ENCODE peak calls at places on chromosomes 5 and 9, in eight cellular contexts. One of them, this sample, is unnamed.

GRCh38 chr5:178207183-178207916 is 3.0 kb downstream of the HNRNPAB start:
- DNase-seq in astrocyte of the spinal cord: peak
- DNase-seq in CD4-positive, CD25-positive, alpha-beta regulatory T cell: no peak
- DNase-seq in iris pigment epithelial cell: peak
- DNase-seq in stromal cell of bone marrow: no peak
- DNase-seq in NCI-H2107: no peak
- DNase-seq in stomach: peak
- DNase-seq in germinal center: no peak
- DNase-seq in this sample: no peak

GRCh38 chr5:138696501-138696900 is 56.7 kb upstream of the CTNNA1 start:
- DNase-seq in astrocyte of the spinal cord: peak
- DNase-seq in CD4-positive, CD25-positive, alpha-beta regulatory T cell: no peak
- DNase-seq in iris pigment epithelial cell: peak
- DNase-seq in stromal cell of bone marrow: no peak
- DNase-seq in NCI-H2107: no peak
- DNase-seq in stomach: no peak
- DNase-seq in germinal center: no peak
- DNase-seq in this sample: no peak

GRCh38 chr9:100216178-100216787 is 117.2 kb downstream of the INVS start:
- DNase-seq in astrocyte of the spinal cord: peak
- DNase-seq in CD4-positive, CD25-positive, alpha-beta regulatory T cell: peak
- DNase-seq in iris pigment epithelial cell: peak
- DNase-seq in stromal cell of bone marrow: peak
- DNase-seq in NCI-H2107: no peak
- DNase-seq in stomach: peak
- DNase-seq in germinal center: peak
- DNase-seq in this sample: peak

GRCh38 chr9:108207611-108208051 is 648.2 kb downstream of the ACTL7B start:
- DNase-seq in astrocyte of the spinal cord: peak
- DNase-seq in CD4-positive, CD25-positive, alpha-beta regulatory T cell: no peak
- DNase-seq in iris pigment epithelial cell: no peak
- DNase-seq in stromal cell of bone marrow: no peak
- DNase-seq in NCI-H2107: no peak
- DNase-seq in stomach: no peak
- DNase-seq in germinal center: no peak
- DNase-seq in this sample: no peak

GRCh38 chr5:180395540-180396274 is 42.6 kb upstream of the GFPT2 start:
- DNase-seq in astrocyte of the spinal cord: no peak
- DNase-seq in CD4-positive, CD25-positive, alpha-beta regulatory T cell: no peak
- DNase-seq in iris pigment epithelial cell: no peak
- DNase-seq in stromal cell of bone marrow: no peak
- DNase-seq in NCI-H2107: no peak
- DNase-seq in stomach: no peak
- DNase-seq in germinal center: no peak
- DNase-seq in this sample: no peak

GRCh38 chr5:139743001-139743771 is 52.4 kb upstream of the PSD2 start:
- DNase-seq in astrocyte of the spinal cord: no peak
- DNase-seq in CD4-positive, CD25-positive, alpha-beta regulatory T cell: no peak
- DNase-seq in iris pigment epithelial cell: no peak
- DNase-seq in stromal cell of bone marrow: no peak
- DNase-seq in NCI-H2107: no peak
- DNase-seq in stomach: no peak
- DNase-seq in germinal center: no peak
- DNase-seq in this sample: no peak

GRCh38 chr9:13993482-13994267 is 320.3 kb downstream of the NFIB start:
- DNase-seq in astrocyte of the spinal cord: no peak
- DNase-seq in CD4-positive, CD25-positive, alpha-beta regulatory T cell: no peak
- DNase-seq in iris pigment epithelial cell: peak
- DNase-seq in stromal cell of bone marrow: no peak
- DNase-seq in NCI-H2107: no peak
- DNase-seq in stomach: no peak
- DNase-seq in germinal center: no peak
- DNase-seq in this sample: no peak

GRCh38 chr9:33734911-33735310 is 60.5 kb upstream of the PRSS3 start:
- DNase-seq in astrocyte of the spinal cord: no peak
- DNase-seq in CD4-positive, CD25-positive, alpha-beta regulatory T cell: no peak
- DNase-seq in iris pigment epithelial cell: no peak
- DNase-seq in stromal cell of bone marrow: no peak
- DNase-seq in NCI-H2107: no peak
- DNase-seq in stomach: no peak
- DNase-seq in germinal center: no peak
- DNase-seq in this sample: no peak

GRCh38 chr5:1173485-1174070 is 27.8 kb upstream of the SLC6A19 start:
- DNase-seq in astrocyte of the spinal cord: no peak
- DNase-seq in CD4-positive, CD25-positive, alpha-beta regulatory T cell: no peak
- DNase-seq in iris pigment epithelial cell: no peak
- DNase-seq in stromal cell of bone marrow: no peak
- DNase-seq in NCI-H2107: no peak
- DNase-seq in stomach: no peak
- DNase-seq in germinal center: no peak
- DNase-seq in this sample: no peak

GRCh38 chr5:26003966-26004365 is 1034.4 kb downstream of the CDH9 start:
- DNase-seq in astrocyte of the spinal cord: no peak
- DNase-seq in CD4-positive, CD25-positive, alpha-beta regulatory T cell: no peak
- DNase-seq in iris pigment epithelial cell: no peak
- DNase-seq in stromal cell of bone marrow: no peak
- DNase-seq in NCI-H2107: no peak
- DNase-seq in stomach: no peak
- DNase-seq in germinal center: no peak
- DNase-seq in this sample: no peak

GRCh38 chr9:22528485-22528884 is 81.9 kb downstream of the DMRTA1 start:
- DNase-seq in astrocyte of the spinal cord: peak
- DNase-seq in CD4-positive, CD25-positive, alpha-beta regulatory T cell: no peak
- DNase-seq in iris pigment epithelial cell: peak
- DNase-seq in stromal cell of bone marrow: peak
- DNase-seq in NCI-H2107: no peak
- DNase-seq in stomach: no peak
- DNase-seq in germinal center: no peak
- DNase-seq in this sample: no peak

GRCh38 chr5:757931-758697 is 26.4 kb downstream of the ZDHHC11B start:
- DNase-seq in astrocyte of the spinal cord: no peak
- DNase-seq in CD4-positive, CD25-positive, alpha-beta regulatory T cell: no peak
- DNase-seq in iris pigment epithelial cell: no peak
- DNase-seq in stromal cell of bone marrow: no peak
- DNase-seq in NCI-H2107: no peak
- DNase-seq in stomach: peak
- DNase-seq in germinal center: no peak
- DNase-seq in this sample: no peak

GRCh38 chr9:77541055-77541454 is 107.1 kb downstream of the GNA14 start:
- DNase-seq in astrocyte of the spinal cord: no peak
- DNase-seq in CD4-positive, CD25-positive, alpha-beta regulatory T cell: no peak
- DNase-seq in iris pigment epithelial cell: no peak
- DNase-seq in stromal cell of bone marrow: no peak
- DNase-seq in NCI-H2107: no peak
- DNase-seq in stomach: no peak
- DNase-seq in germinal center: no peak
- DNase-seq in this sample: no peak

This sample was measured in Jurkat, Clone E6-1.